ENCODE peak calls at places on chromosome 4, in four cellular contexts. S is A673; O is HCT116; K is CD8-positive, alpha-beta memory T cell. J is an unnamed sample.

GRCh38 chr4:174763454-174764104 is 65.5 kb downstream of the GLRA3 start:
- DNase-seq in S (no peak), O (no peak), K (no peak), J (no peak)

GRCh38 chr4:10527438-10527837 is 70.2 kb upstream of the ZNF518B start:
- DNase-seq in S (no peak), O (no peak), K (no peak), J (no peak)

GRCh38 chr4:102551946-102552575 is 50.9 kb downstream of the NFKB1 start:
- DNase-seq in S (no peak), O (no peak), K (no peak), J (no peak)

GRCh38 chr4:7753931-7754465 is 185.7 kb downstream of the AFAP1 start:
- DNase-seq in S (no peak), O (no peak), K (no peak), J (no peak)

GRCh38 chr4:29319663-29320340 is 1400.4 kb upstream of the PCDH7 start:
- DNase-seq in S (peak; percentile 12), O (no peak), K (no peak), J (no peak)

GRCh38 chr4:65791807-65792308 is 121.6 kb upstream of the EPHA5 start:
- DNase-seq in S (peak; percentile 3), O (no peak), K (no peak), J (peak; percentile 34)

GRCh38 chr4:182179105-182179504 is 64.1 kb upstream of the TENM3 start:
- DNase-seq in S (peak; percentile 82), O (no peak), K (no peak), J (peak; percentile 29)

GRCh38 chr4:128349921-128350320 is 62.3 kb upstream of the PGRMC2 start:
- DNase-seq in S (no peak), O (no peak), K (no peak), J (no peak)

GRCh38 chr4:54924891-54925290 is 200.5 kb downstream of the KDR start:
- DNase-seq in S (no peak), O (no peak), K (no peak), J (no peak)

GRCh38 chr4:74044676-74045075 is 6.2 kb upstream of the CXCL3 start:
- DNase-seq in S (no peak), O (no peak), K (no peak), J (no peak)

GRCh38 chr4:7328913-7329638 is 105.7 kb downstream of the PSAPL1 start:
- DNase-seq in S (no peak), O (peak; percentile 67), K (no peak), J (peak; percentile 36)

GRCh38 chr4:84573738-84574720 is 8.9 kb upstream of the CDS1 start:
- DNase-seq in S (no peak), O (no peak), K (no peak), J (no peak)

GRCh38 chr4:130714006-130714405 is 1618.1 kb downstream of the C4orf33 start:
- DNase-seq in S (no peak), O (no peak), K (no peak), J (no peak)

GRCh38 chr4:25030283-25031076 is at the start of gene LGI2:
- DNase-seq in S (no peak), O (no peak), K (no peak), J (no peak)

GRCh38 chr4:137531121-137531520 is 1.2 kb downstream of the PCDH18 start:
- DNase-seq in S (peak; percentile 58), O (no peak), K (no peak), J (no peak)

GRCh38 chr4:6546681-6547447 is 28.1 kb upstream of the MAN2B2 start:
- DNase-seq in S (peak; percentile 76), O (peak; percentile 57), K (peak; percentile 32), J (no peak)

GRCh38 chr4:180009316-180009715 is 2233.9 kb upstream of the TENM3 start:
- DNase-seq in S (no peak), O (no peak), K (no peak), J (no peak)

GRCh38 chr4:8067274-8067936 is 91.2 kb downstream of the ABLIM2 start:
- DNase-seq in S (peak; percentile 45), O (no peak), K (no peak), J (no peak)

GRCh38 chr4:77579406-77580076 is 26.1 kb upstream of the CXCL13 start:
- DNase-seq in S (peak; percentile 1), O (peak; percentile 39), K (no peak), J (peak; percentile 77)

GRCh38 chr4:165921546-165921945 is 48.5 kb downstream of the TLL1 start:
- DNase-seq in S (no peak), O (no peak), K (no peak), J (no peak)

GRCh38 chr4:37434469-37434868 is 189.9 kb downstream of the NWD2 start:
- DNase-seq in S (peak; percentile 3), O (peak; percentile 16), K (no peak), J (no peak)

GRCh38 chr4:41880022-41880837 is 55.0 kb upstream of the TMEM33 start:
- DNase-seq in S (no peak), O (no peak), K (no peak), J (no peak)
- H3K4me3 ChIP-seq in S (no peak overlapping the region), O (no peak overlapping the region), K (no peak overlapping the region), J (no peak overlapping the region)

GRCh38 chr4:123468479-123469031 is 72.0 kb downstream of the SPRY1 start:
- DNase-seq in S (no peak), O (no peak), K (no peak), J (no peak)

GRCh38 chr4:123469245-123469644 is 72.7 kb downstream of the SPRY1 start:
- DNase-seq in S (no peak), O (no peak), K (no peak), J (no peak)

GRCh38 chr4:123474817-123475216 is 78.2 kb downstream of the SPRY1 start:
- DNase-seq in S (no peak), O (no peak), K (no peak), J (no peak)

GRCh38 chr4:123469696-123470095 is 73.1 kb downstream of the SPRY1 start:
- DNase-seq in S (no peak), O (no peak), K (no peak), J (no peak)

DNA sequence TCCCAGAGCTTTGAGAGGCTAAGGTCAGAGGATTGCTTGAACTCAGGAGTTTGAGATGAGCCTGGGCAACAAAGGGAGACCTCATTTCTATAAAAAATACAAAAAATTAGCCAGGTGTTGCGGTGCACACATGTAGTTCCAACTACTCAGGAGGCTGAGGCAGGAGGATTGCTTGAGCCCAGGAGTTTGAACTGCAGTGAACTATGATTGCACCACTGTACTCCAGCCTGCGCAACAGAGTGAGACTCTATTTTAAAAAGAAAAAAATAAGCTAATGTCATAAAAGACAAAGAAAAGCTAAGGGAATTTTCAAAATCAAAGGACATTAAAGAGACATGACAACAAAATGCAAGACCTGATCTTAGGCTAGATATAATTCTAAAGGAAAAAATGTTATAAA is 75.1 kb downstream of the SPRY1 start:
- DNase-seq in S (no peak), O (no peak), K (no peak), J (no peak)
- H3K9me3 ChIP-seq in S (no peaks in the 10 kb centered on the region), O (no peaks in the 10 kb centered on the region), K (no peaks in the 10 kb centered on the region), J (no peaks in the 10 kb centered on the region)

GRCh38 chr4:118732591-118733330 is 47.6 kb downstream of the METTL14 start:
- DNase-seq in S (no peak), O (no peak), K (no peak), J (no peak)
- H3K36me3 ChIP-seq in S (peaks cover 15% of the 10 kb centered on the region), O (peaks cover 2% of the 10 kb centered on the region), K (peaks cover 6% of the 10 kb centered on the region), J (peaks cover 80% of the 10 kb centered on the region)

GRCh38 chr4:89305712-89306437 is 1.7 kb downstream of the GPRIN3 start:
- DNase-seq in S (no peak), O (no peak), K (no peak), J (no peak)
- H3K4me3 ChIP-seq in S (no peak overlapping the region), O (no peak overlapping the region), K (peak overlapping the region; percentile 84), J (no peak overlapping the region)

GRCh38 chr4:105457997-105458396 is 15.9 kb downstream of the PPA2 start:
- DNase-seq in S (no peak), O (no peak), K (no peak), J (no peak)
- H3K9me3 ChIP-seq in S (no peaks in the 10 kb centered on the region), O (no peaks in the 10 kb centered on the region), K (no peaks in the 10 kb centered on the region), J (no peaks in the 10 kb centered on the region)

DNA sequence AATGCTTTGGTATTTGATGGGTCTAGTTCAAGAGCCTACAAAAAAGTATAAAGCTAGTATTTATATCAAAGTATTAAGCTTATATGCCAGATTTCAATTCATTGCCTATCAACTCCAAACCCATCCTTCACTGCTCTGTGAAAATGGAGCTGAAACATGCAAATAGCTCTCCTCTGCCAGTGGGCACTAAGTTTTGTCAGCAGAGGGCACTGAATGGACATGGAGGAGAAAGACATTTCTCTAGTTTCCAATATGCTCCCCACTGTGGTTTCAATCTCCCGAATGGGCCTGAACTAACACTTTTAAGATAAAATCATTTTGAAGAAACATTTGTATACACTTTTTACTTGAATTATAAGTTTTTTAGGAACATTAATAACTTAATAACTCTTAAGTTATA is 12.4 kb downstream of the PPID start:
- DNase-seq in S (peak; percentile 22), O (no peak), K (no peak), J (no peak)
- H3K36me3 ChIP-seq in S (peaks cover 73% of the 10 kb centered on the region), O (peaks cover 48% of the 10 kb centered on the region), K (peaks cover 22% of the 10 kb centered on the region), J (peaks cover 90% of the 10 kb centered on the region)

GRCh38 chr4:183398298-183399129 is 45.9 kb upstream of the CDKN2AIP start:
- DNase-seq in S (peak; percentile 86), O (no peak), K (peak; percentile 58), J (peak; percentile 79)

GRCh38 chr4:183399166-183399565 is 45.3 kb upstream of the CDKN2AIP start:
- DNase-seq in S (no peak), O (no peak), K (no peak), J (no peak)

GRCh38 chr4:183399616-183400015 is 44.8 kb upstream of the CDKN2AIP start:
- DNase-seq in S (no peak), O (no peak), K (no peak), J (no peak)

GRCh38 chr4:183396187-183396738 is 48.2 kb upstream of the CDKN2AIP start:
- DNase-seq in S (no peak), O (no peak), K (no peak), J (no peak)

GRCh38 chr4:183397741-183398297 is 46.6 kb upstream of the CDKN2AIP start:
- DNase-seq in S (no peak), O (no peak), K (no peak), J (no peak)
- H3K4me3 ChIP-seq in S (no peak overlapping the region), O (peak overlapping the region; percentile 26), K (peak overlapping the region; percentile 55), J (peak overlapping the region; percentile 36)

J was measured in SJSA1.